ENCODE peak calls at places on chromosomes 2 and 18, in seven cellular contexts. N is GM23248, O is sigmoid colon, J is GM06990, R is PC-9, B is left ventricle myocardium inferior, M is small intestine. G is an unnamed sample.

GRCh38 chr18:13513015-13513414 is 213.3 kb downstream of the FAM210A start:
- DNase-seq in N (no peak), O (peak; percentile 50), J (no peak), R (no peak), B (no peak), M (peak; percentile 5), G (no peak)

GRCh38 chr18:11125372-11126315 is 23.7 kb downstream of the PIEZO2 start:
- DNase-seq in N (no peak), O (no peak), J (no peak), R (no peak), B (no peak), M (peak; percentile 10), G (no peak)

GRCh38 chr2:239834143-239834542 is 191.0 kb downstream of the NDUFA10 start:
- DNase-seq in N (no peak), O (no peak), J (no peak), R (no peak), B (no peak), M (no peak), G (no peak)

GRCh38 chr2:62653582-62654422 is 51.7 kb upstream of the EHBP1 start:
- DNase-seq in N (no peak), O (no peak), J (no peak), R (peak; percentile 11), B (no peak), M (peak; percentile 71), G (peak; percentile 70)

GRCh38 chr2:239819974-239820555 is 205.1 kb downstream of the NDUFA10 start:
- DNase-seq in N (no peak), O (peak; percentile 61), J (no peak), R (no peak), B (peak; percentile 11), M (no peak), G (no peak)

GRCh38 chr2:102735431-102736130 is 26.2 kb upstream of the TMEM182 start:
- DNase-seq in N (no peak), O (no peak), J (no peak), R (peak; percentile 8), B (no peak), M (peak; percentile 61), G (peak; percentile 57)

GRCh38 chr2:121080013-121080772 is 204.8 kb downstream of the TFCP2L1 start:
- DNase-seq in N (peak; percentile 56), O (peak; percentile 78), J (no peak), R (peak; percentile 73), B (peak; percentile 29), M (peak; percentile 50), G (peak; percentile 81)

GRCh38 chr2:166384774-166385173 is 9.0 kb upstream of the SCN9A start:
- DNase-seq in N (peak; percentile 54), O (no peak), J (no peak), R (no peak), B (no peak), M (peak; percentile 32), G (peak; percentile 11)

GRCh38 chr2:68466778-68467076 is 367 bp downstream of the FBXO48 start:
- DNase-seq in N (peak; percentile 54), O (no peak), J (no peak), R (no peak), B (no peak), M (no peak), G (no peak)

GRCh38 chr18:25223211-25223610 is 128.8 kb downstream of the ZNF521 start:
- DNase-seq in N (no peak), O (no peak), J (no peak), R (no peak), B (no peak), M (no peak), G (no peak)

DNA sequence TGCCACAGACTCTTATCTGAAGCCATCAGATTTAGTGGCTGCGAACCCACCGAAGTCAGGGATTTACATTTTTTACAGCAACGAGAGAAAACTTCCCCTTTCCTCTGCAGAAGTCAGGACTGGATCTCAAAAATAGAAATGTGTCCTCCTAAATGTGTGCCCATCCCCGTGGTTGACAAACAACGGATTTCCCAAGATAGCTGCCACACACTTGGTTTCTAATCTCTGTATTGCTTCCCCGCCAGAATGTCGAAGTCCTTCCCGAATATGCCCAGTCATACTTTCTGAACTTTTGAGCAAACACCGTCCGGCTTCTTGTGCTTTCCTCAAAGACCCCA is 847 bp upstream of the ADAM23 start:
- DNase-seq in N (no peak), O (no peak), J (no peak), R (no peak), B (no peak), M (no peak), G (no peak)
- H3K4me3 ChIP-seq in N (peak overlapping the region; percentile 81), O (peak overlapping the region; percentile 43), J (peak overlapping the region; percentile 82), R (no peak overlapping the region), B (peak overlapping the region; percentile 77), M (no peak overlapping the region), G (peak overlapping the region; percentile 78)

DNA sequence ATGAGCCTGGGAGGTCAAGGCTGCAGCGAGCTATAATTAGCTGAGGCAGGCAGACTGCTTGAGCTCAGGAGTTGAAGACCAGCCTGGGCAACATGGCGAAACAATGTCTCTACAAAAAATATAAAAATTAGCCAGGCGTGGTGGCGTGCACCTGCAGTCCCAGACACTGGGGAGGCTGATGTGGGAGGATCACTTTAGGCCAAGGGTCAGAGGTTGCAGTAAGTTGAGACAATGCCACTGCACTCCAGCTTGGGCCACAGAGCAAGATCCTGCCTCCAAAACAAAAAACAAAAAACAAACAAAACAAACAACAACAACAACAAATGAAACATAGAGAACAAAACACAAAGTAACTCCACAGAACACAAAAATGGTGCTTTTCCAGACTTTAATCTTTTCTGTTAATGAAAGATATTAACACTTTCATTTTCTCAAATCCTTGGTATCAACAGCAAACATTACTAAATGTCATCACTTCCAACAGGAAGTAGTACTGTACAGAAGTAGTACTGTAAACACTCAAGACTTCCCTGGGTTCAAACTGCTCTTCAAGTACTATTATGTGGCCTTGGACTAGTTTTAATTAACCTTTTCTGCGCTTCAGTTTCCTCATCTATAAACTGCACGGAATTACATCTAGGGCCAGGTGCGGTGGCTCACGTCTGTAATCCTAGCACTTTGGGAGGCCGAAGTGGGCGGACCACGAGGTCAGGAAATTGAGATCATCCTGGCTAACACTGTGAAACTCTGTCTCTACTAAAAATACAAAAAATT is 27.9 kb downstream of the PUM2 start:
- DNase-seq in N (no peak), O (no peak), J (no peak), R (no peak), B (no peak), M (no peak), G (no peak)
- H3K36me3 ChIP-seq in N (peaks cover 41% of the 10 kb centered on the region), O (peaks cover 3% of the 10 kb centered on the region), J (peaks cover 5% of the 10 kb centered on the region), R (peaks cover 62% of the 10 kb centered on the region), B (peaks cover 34% of the 10 kb centered on the region), M (peaks cover 7% of the 10 kb centered on the region), G (peaks cover 7% of the 10 kb centered on the region)

DNA sequence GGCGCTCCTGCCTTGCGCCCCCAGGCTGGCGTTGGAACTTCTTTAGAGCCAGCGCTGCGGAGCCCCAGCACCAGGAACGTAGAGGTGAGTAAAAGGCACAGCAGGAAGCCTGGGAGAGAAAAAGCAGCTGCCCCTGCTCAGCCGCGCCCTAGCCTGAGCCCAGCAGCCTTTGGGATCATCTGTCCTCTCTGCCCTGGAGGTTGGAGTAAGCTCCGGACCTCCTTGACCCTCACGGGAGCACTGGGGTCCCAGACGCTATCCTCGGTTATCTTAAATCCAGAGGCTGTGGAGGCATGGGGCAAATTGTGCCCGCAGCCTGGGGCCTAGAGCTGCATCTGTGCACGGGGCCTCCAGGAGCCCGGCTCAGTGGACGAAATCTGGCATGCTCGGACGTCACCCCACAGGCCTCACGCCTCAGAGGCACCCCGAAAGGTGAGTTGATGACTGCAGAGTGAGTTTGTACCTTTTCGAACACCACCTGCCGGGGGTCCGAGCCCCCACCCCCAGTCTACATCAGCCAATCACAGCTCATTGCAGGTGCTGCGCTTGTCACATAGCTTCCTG is 1.6 kb upstream of the SLC66A2 start:
- DNase-seq in N (no peak), O (peak; percentile 55), J (no peak), R (no peak), B (no peak), M (peak; percentile 54), G (no peak)
- H3K4me3 ChIP-seq in N (no peak overlapping the region), O (no peak overlapping the region), J (no peak overlapping the region), R (no peak overlapping the region), B (no peak overlapping the region), M (no peak overlapping the region), G (no peak overlapping the region)

GRCh38 chr2:219209818-219210571 is 3.4 kb downstream of the ZFAND2B start:
- DNase-seq in N (no peak), O (no peak), J (no peak), R (no peak), B (no peak), M (no peak), G (no peak)

GRCh38 chr2:219207254-219207883 is 787 bp downstream of the ZFAND2B start:
- DNase-seq in N (no peak), O (peak; percentile 66), J (no peak), R (no peak), B (no peak), M (no peak), G (no peak)

GRCh38 chr2:219207884-219208740 is 1.5 kb downstream of the ZFAND2B start:
- DNase-seq in N (peak; percentile 30), O (peak; percentile 55), J (no peak), R (peak; percentile 54), B (no peak), M (no peak), G (no peak)

GRCh38 chr2:219210572-219211362 is 4.2 kb downstream of the ZFAND2B start:
- DNase-seq in N (no peak), O (peak; percentile 60), J (no peak), R (no peak), B (no peak), M (no peak), G (no peak)

DNA sequence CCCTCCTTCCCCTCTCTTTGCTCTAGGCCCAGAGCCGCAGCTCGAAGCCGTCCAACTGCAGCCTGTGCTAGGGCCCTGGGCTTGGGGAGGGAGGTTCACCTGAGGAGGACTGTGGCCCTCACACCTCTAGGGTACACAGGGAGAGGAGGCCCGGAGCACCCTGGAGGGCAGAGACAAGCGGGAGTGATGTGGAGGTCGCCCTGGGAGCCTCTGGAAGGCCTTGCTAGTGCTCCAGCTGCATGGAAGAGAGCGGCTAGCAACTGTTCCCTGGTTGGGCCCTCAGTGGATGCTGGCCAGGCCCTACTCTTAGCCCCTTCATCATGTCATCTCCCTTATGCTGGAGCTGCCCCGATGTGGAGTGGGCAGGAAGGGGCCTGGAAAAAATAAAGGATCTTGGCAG is 2.7 kb downstream of the ZFAND2B start:
- DNase-seq in N (no peak), O (peak; percentile 63), J (no peak), R (no peak), B (no peak), M (no peak), G (no peak)
- H3K36me3 ChIP-seq in N (no peaks in the 10 kb centered on the region), O (peaks cover 9% of the 10 kb centered on the region), J (peaks cover 15% of the 10 kb centered on the region), R (no peaks in the 10 kb centered on the region), B (peaks cover 55% of the 10 kb centered on the region), M (peaks cover 9% of the 10 kb centered on the region), G (peaks cover 19% of the 10 kb centered on the region)